ENCODE peak calls at places on chromosome 19, in eight cellular contexts. One of them, this sample, is unnamed.

GRCh38 chr19:670609-671075 is 5.5 kb upstream of the FSTL3 start:
- DNase-seq in IMR-90: no peak
- DNase-seq in cardiac muscle cell: no peak
- DNase-seq in body of pancreas: no peak
- DNase-seq in fibroblast of pulmonary artery: no peak
- DNase-seq in left ventricle myocardium inferior: no peak
- DNase-seq in brain microvascular endothelial cell: no peak
- DNase-seq in gastrocnemius medialis: no peak
- DNase-seq in this sample: no peak

GRCh38 chr19:17164644-17165043 is 50.5 kb upstream of the USE1 start:
- DNase-seq in IMR-90: no peak
- DNase-seq in cardiac muscle cell: no peak
- DNase-seq in body of pancreas: no peak
- DNase-seq in fibroblast of pulmonary artery: no peak
- DNase-seq in left ventricle myocardium inferior: no peak
- DNase-seq in brain microvascular endothelial cell: no peak
- DNase-seq in gastrocnemius medialis: no peak
- DNase-seq in this sample: no peak

GRCh38 chr19:6464070-6464873 is at the start of gene CRB3:
- DNase-seq in IMR-90: no peak
- DNase-seq in cardiac muscle cell: no peak
- DNase-seq in body of pancreas: peak; percentile 97
- DNase-seq in fibroblast of pulmonary artery: no peak
- DNase-seq in left ventricle myocardium inferior: no peak
- DNase-seq in brain microvascular endothelial cell: no peak
- DNase-seq in gastrocnemius medialis: no peak
- DNase-seq in this sample: no peak

GRCh38 chr19:7687177-7687576 is 6.5 kb downstream of the TRAPPC5 start:
- DNase-seq in IMR-90: no peak
- DNase-seq in cardiac muscle cell: no peak
- DNase-seq in body of pancreas: no peak
- DNase-seq in fibroblast of pulmonary artery: no peak
- DNase-seq in left ventricle myocardium inferior: no peak
- DNase-seq in brain microvascular endothelial cell: no peak
- DNase-seq in gastrocnemius medialis: no peak
- DNase-seq in this sample: no peak

GRCh38 chr19:7979011-7979410 is 26.4 kb downstream of the ELAVL1 start:
- DNase-seq in IMR-90: no peak
- DNase-seq in cardiac muscle cell: no peak
- DNase-seq in body of pancreas: no peak
- DNase-seq in fibroblast of pulmonary artery: no peak
- DNase-seq in left ventricle myocardium inferior: no peak
- DNase-seq in brain microvascular endothelial cell: no peak
- DNase-seq in gastrocnemius medialis: no peak
- DNase-seq in this sample: no peak

GRCh38 chr19:46426506-46427162 is 2.1 kb downstream of the PNMA8C start:
- DNase-seq in IMR-90: peak; percentile 68
- DNase-seq in cardiac muscle cell: peak; percentile 89
- DNase-seq in body of pancreas: peak; percentile 84
- DNase-seq in fibroblast of pulmonary artery: peak; percentile 83
- DNase-seq in left ventricle myocardium inferior: peak; percentile 82
- DNase-seq in brain microvascular endothelial cell: peak; percentile 56
- DNase-seq in gastrocnemius medialis: no peak
- DNase-seq in this sample: no peak

GRCh38 chr19:13817615-13818371 is 22.6 kb downstream of the ZSWIM4 start:
- DNase-seq in IMR-90: no peak
- DNase-seq in cardiac muscle cell: no peak
- DNase-seq in body of pancreas: peak; percentile 86
- DNase-seq in fibroblast of pulmonary artery: no peak
- DNase-seq in left ventricle myocardium inferior: no peak
- DNase-seq in brain microvascular endothelial cell: no peak
- DNase-seq in gastrocnemius medialis: no peak
- DNase-seq in this sample: no peak

GRCh38 chr19:1312732-1313694 is 27.3 kb downstream of the EFNA2 start:
- DNase-seq in IMR-90: peak; percentile 58
- DNase-seq in cardiac muscle cell: peak; percentile 25
- DNase-seq in body of pancreas: no peak
- DNase-seq in fibroblast of pulmonary artery: peak; percentile 25
- DNase-seq in left ventricle myocardium inferior: no peak
- DNase-seq in brain microvascular endothelial cell: peak; percentile 45
- DNase-seq in gastrocnemius medialis: no peak
- DNase-seq in this sample: peak; percentile 70

GRCh38 chr19:29326849-29327840 is 114.2 kb upstream of the UQCRFS1 start:
- DNase-seq in IMR-90: no peak
- DNase-seq in cardiac muscle cell: no peak
- DNase-seq in body of pancreas: no peak
- DNase-seq in fibroblast of pulmonary artery: no peak
- DNase-seq in left ventricle myocardium inferior: no peak
- DNase-seq in brain microvascular endothelial cell: no peak
- DNase-seq in gastrocnemius medialis: no peak
- DNase-seq in this sample: no peak

GRCh38 chr19:1163934-1164683 is 10.0 kb downstream of the SBNO2 start:
- DNase-seq in IMR-90: no peak
- DNase-seq in cardiac muscle cell: no peak
- DNase-seq in body of pancreas: no peak
- DNase-seq in fibroblast of pulmonary artery: no peak
- DNase-seq in left ventricle myocardium inferior: no peak
- DNase-seq in brain microvascular endothelial cell: no peak
- DNase-seq in gastrocnemius medialis: peak; percentile 73
- DNase-seq in this sample: no peak

GRCh38 chr19:47231215-47232054 is 436 bp upstream of the BBC3 start:
- DNase-seq in IMR-90: peak; percentile 90
- DNase-seq in cardiac muscle cell: peak; percentile 88
- DNase-seq in body of pancreas: peak; percentile 92
- DNase-seq in fibroblast of pulmonary artery: peak; percentile 85
- DNase-seq in left ventricle myocardium inferior: peak; percentile 91
- DNase-seq in brain microvascular endothelial cell: peak; percentile 83
- DNase-seq in gastrocnemius medialis: peak; percentile 70
- DNase-seq in this sample: no peak

GRCh38 chr19:16363133-16363851 is 38.7 kb downstream of the KLF2 start:
- DNase-seq in IMR-90: no peak
- DNase-seq in cardiac muscle cell: no peak
- DNase-seq in body of pancreas: peak; percentile 90
- DNase-seq in fibroblast of pulmonary artery: no peak
- DNase-seq in left ventricle myocardium inferior: no peak
- DNase-seq in brain microvascular endothelial cell: no peak
- DNase-seq in gastrocnemius medialis: no peak
- DNase-seq in this sample: no peak

GRCh38 chr19:13098291-13099072 is 4.2 kb downstream of the LYL1 start:
- DNase-seq in IMR-90: no peak
- DNase-seq in cardiac muscle cell: peak; percentile 77
- DNase-seq in body of pancreas: no peak
- DNase-seq in fibroblast of pulmonary artery: peak; percentile 40
- DNase-seq in left ventricle myocardium inferior: no peak
- DNase-seq in brain microvascular endothelial cell: no peak
- DNase-seq in gastrocnemius medialis: no peak
- DNase-seq in this sample: no peak

GRCh38 chr19:35693835-35694599 is 10.3 kb upstream of the ZBTB32 start:
- DNase-seq in IMR-90: peak; percentile 76
- DNase-seq in cardiac muscle cell: peak; percentile 88
- DNase-seq in body of pancreas: peak; percentile 93
- DNase-seq in fibroblast of pulmonary artery: peak; percentile 87
- DNase-seq in left ventricle myocardium inferior: peak; percentile 82
- DNase-seq in brain microvascular endothelial cell: peak; percentile 80
- DNase-seq in gastrocnemius medialis: peak; percentile 71
- DNase-seq in this sample: peak; percentile 33

GRCh38 chr19:16778796-16779411 is 50.3 kb upstream of the SIN3B start:
- DNase-seq in IMR-90: peak; percentile 55
- DNase-seq in cardiac muscle cell: peak; percentile 70
- DNase-seq in body of pancreas: no peak
- DNase-seq in fibroblast of pulmonary artery: peak; percentile 72
- DNase-seq in left ventricle myocardium inferior: peak; percentile 30
- DNase-seq in brain microvascular endothelial cell: peak; percentile 67
- DNase-seq in gastrocnemius medialis: no peak
- DNase-seq in this sample: no peak

GRCh38 chr19:19822148-19822429 is 539 bp upstream of the ZNF506 start:
- DNase-seq in IMR-90: no peak
- DNase-seq in cardiac muscle cell: no peak
- DNase-seq in body of pancreas: peak; percentile 28
- DNase-seq in fibroblast of pulmonary artery: no peak
- DNase-seq in left ventricle myocardium inferior: no peak
- DNase-seq in brain microvascular endothelial cell: no peak
- DNase-seq in gastrocnemius medialis: no peak
- DNase-seq in this sample: no peak

GRCh38 chr19:20325151-20325550 is 158.1 kb downstream of the ZNF486 start:
- DNase-seq in IMR-90: no peak
- DNase-seq in cardiac muscle cell: no peak
- DNase-seq in body of pancreas: no peak
- DNase-seq in fibroblast of pulmonary artery: no peak
- DNase-seq in left ventricle myocardium inferior: no peak
- DNase-seq in brain microvascular endothelial cell: no peak
- DNase-seq in gastrocnemius medialis: no peak
- DNase-seq in this sample: no peak

GRCh38 chr19:56222901-56223300 is 20.8 kb downstream of the ZSCAN5C start:
- DNase-seq in IMR-90: no peak
- DNase-seq in cardiac muscle cell: no peak
- DNase-seq in body of pancreas: no peak
- DNase-seq in fibroblast of pulmonary artery: no peak
- DNase-seq in left ventricle myocardium inferior: no peak
- DNase-seq in brain microvascular endothelial cell: no peak
- DNase-seq in gastrocnemius medialis: no peak
- DNase-seq in this sample: no peak
- TF ChIP-seq CTCF in IMR-90: no peak
- TF ChIP-seq CTCF in cardiac muscle cell: no peak
- TF ChIP-seq CTCF in body of pancreas: no peak
- TF ChIP-seq CTCF in fibroblast of pulmonary artery: no peak
- TF ChIP-seq CTCF in left ventricle myocardium inferior: no peak
- TF ChIP-seq CTCF in brain microvascular endothelial cell: no peak
- TF ChIP-seq CTCF in gastrocnemius medialis: no peak
- TF ChIP-seq CTCF in this sample: no peak

GRCh38 chr19:36915992-36916830 is at the start of the genes ZNF568 and ZNF829:
- DNase-seq in IMR-90: peak; percentile 83
- DNase-seq in cardiac muscle cell: peak; percentile 90
- DNase-seq in body of pancreas: peak; percentile 82
- DNase-seq in fibroblast of pulmonary artery: peak; percentile 89
- DNase-seq in left ventricle myocardium inferior: peak; percentile 91
- DNase-seq in brain microvascular endothelial cell: peak; percentile 90
- DNase-seq in gastrocnemius medialis: peak; percentile 76
- DNase-seq in this sample: peak; percentile 54
- H3K4me3 ChIP-seq in IMR-90: peak within 1 kb of the TSS; percentile 87
- H3K4me3 ChIP-seq in cardiac muscle cell: peak within 1 kb of the TSS; percentile 87
- H3K4me3 ChIP-seq in body of pancreas: peak within 1 kb of the TSS; percentile 96
- H3K4me3 ChIP-seq in fibroblast of pulmonary artery: peak within 1 kb of the TSS; percentile 68
- H3K4me3 ChIP-seq in left ventricle myocardium inferior: peak within 1 kb of the TSS; percentile 82
- H3K4me3 ChIP-seq in brain microvascular endothelial cell: peak within 1 kb of the TSS; percentile 86
- H3K4me3 ChIP-seq in gastrocnemius medialis: peak within 1 kb of the TSS; percentile 82
- H3K4me3 ChIP-seq in this sample: peak within 1 kb of the TSS; percentile 90

DNA sequence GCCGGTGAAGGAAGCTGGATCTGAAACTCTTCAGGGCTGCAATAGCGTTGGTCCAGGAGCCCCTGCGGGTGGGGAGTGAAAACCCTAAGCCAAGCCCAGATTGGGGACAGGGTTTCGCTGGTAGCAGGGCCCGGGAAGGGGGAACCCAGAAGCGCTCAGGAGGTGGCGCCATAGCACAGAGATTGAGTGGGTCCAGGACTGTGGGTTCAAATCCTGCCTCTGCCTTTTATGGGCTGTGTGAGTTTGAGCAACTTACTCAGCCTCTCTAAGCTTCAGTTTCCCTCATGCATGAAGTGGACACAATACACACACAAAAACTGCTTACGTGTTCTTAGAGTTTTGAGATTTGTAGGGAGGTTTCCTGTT is 8.3 kb upstream of the SYCN start:
- DNase-seq in IMR-90: no peak
- DNase-seq in cardiac muscle cell: peak; percentile 18
- DNase-seq in body of pancreas: peak; percentile 46
- DNase-seq in fibroblast of pulmonary artery: peak; percentile 21
- DNase-seq in left ventricle myocardium inferior: peak; percentile 24
- DNase-seq in brain microvascular endothelial cell: peak; percentile 12
- DNase-seq in gastrocnemius medialis: no peak
- DNase-seq in this sample: no peak
- TF ChIP-seq CTCF in IMR-90: peak; percentile 32
- TF ChIP-seq CTCF in cardiac muscle cell: peak; percentile 34
- TF ChIP-seq CTCF in body of pancreas: peak; percentile 12
- TF ChIP-seq CTCF in fibroblast of pulmonary artery: peak; percentile 29
- TF ChIP-seq CTCF in left ventricle myocardium inferior: no peak
- TF ChIP-seq CTCF in brain microvascular endothelial cell: peak; percentile 54
- TF ChIP-seq CTCF in gastrocnemius medialis: no peak
- TF ChIP-seq CTCF in this sample: peak; percentile 38

GRCh38 chr19:52995711-52996110 is 18.0 kb upstream of the ERVV-1 start:
- DNase-seq in IMR-90: no peak
- DNase-seq in cardiac muscle cell: no peak
- DNase-seq in body of pancreas: no peak
- DNase-seq in fibroblast of pulmonary artery: no peak
- DNase-seq in left ventricle myocardium inferior: no peak
- DNase-seq in brain microvascular endothelial cell: no peak
- DNase-seq in gastrocnemius medialis: no peak
- DNase-seq in this sample: no peak

GRCh38 chr19:52991484-52991883 is 22.2 kb upstream of the ERVV-1 start:
- DNase-seq in IMR-90: peak; percentile 37
- DNase-seq in cardiac muscle cell: peak; percentile 50
- DNase-seq in body of pancreas: no peak
- DNase-seq in fibroblast of pulmonary artery: peak; percentile 54
- DNase-seq in left ventricle myocardium inferior: no peak
- DNase-seq in brain microvascular endothelial cell: peak; percentile 40
- DNase-seq in gastrocnemius medialis: no peak
- DNase-seq in this sample: peak; percentile 64

GRCh38 chr19:52993342-52994178 is 20.2 kb upstream of the ERVV-1 start:
- DNase-seq in IMR-90: peak; percentile 66
- DNase-seq in cardiac muscle cell: peak; percentile 89
- DNase-seq in body of pancreas: peak; percentile 77
- DNase-seq in fibroblast of pulmonary artery: peak; percentile 83
- DNase-seq in left ventricle myocardium inferior: peak; percentile 75
- DNase-seq in brain microvascular endothelial cell: peak; percentile 81
- DNase-seq in gastrocnemius medialis: peak; percentile 17
- DNase-seq in this sample: no peak

GRCh38 chr19:52991021-52991420 is 22.7 kb upstream of the ERVV-1 start:
- DNase-seq in IMR-90: no peak
- DNase-seq in cardiac muscle cell: peak; percentile 21
- DNase-seq in body of pancreas: no peak
- DNase-seq in fibroblast of pulmonary artery: no peak
- DNase-seq in left ventricle myocardium inferior: no peak
- DNase-seq in brain microvascular endothelial cell: peak; percentile 20
- DNase-seq in gastrocnemius medialis: no peak
- DNase-seq in this sample: no peak

DNA sequence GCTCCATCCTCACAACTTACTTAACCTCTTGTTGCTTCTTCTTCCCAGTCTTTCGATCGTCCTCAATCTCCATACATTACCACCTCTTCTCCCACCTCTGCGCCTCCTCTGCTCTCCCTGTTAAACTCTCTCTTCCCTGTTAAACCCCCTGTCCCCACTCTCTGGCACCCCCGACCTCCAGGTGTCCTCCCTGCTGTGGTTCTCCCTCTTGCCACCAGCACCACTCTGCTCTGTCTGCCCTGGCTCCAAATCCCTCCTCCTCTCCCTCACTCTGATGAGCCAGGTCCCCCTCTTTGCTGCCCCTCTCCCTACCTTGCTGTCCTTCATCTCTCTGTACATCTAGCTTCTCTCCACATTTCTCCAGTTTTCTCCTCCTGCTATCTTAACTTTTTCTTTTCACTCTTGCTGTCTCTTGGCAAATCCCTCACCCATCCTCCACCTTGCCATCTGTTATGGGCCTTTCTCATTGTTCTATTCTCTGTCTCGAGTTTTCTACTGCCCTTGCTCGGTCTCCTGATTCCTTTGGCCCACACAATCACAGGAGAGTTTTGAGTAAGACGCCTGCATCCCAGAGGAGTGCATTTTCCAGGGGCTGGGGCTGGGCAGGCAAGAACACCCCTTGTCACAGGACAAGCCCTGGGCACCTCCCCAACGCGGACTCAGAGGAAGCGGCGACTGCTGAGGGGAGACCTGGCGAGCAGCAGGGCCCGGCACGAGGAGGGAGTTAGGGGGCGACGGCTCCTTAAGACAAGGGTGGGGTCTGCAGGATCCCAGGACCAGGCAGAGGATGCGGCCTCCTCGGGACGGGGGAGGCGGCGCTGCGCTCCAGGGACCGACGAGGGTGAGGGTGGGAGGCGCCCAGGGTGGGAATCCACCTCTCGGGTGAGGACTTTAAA is 21.4 kb upstream of the ERVV-1 start:
- DNase-seq in IMR-90: no peak
- DNase-seq in cardiac muscle cell: peak; percentile 23
- DNase-seq in body of pancreas: peak; percentile 11
- DNase-seq in fibroblast of pulmonary artery: peak; percentile 4
- DNase-seq in left ventricle myocardium inferior: peak; percentile 18
- DNase-seq in brain microvascular endothelial cell: peak; percentile 1
- DNase-seq in gastrocnemius medialis: no peak
- DNase-seq in this sample: no peak
- H3K4me3 ChIP-seq in IMR-90: peak overlapping the region; percentile 59
- H3K4me3 ChIP-seq in cardiac muscle cell: peak overlapping the region; percentile 72
- H3K4me3 ChIP-seq in body of pancreas: no peak overlapping the region
- H3K4me3 ChIP-seq in fibroblast of pulmonary artery: peak overlapping the region; percentile 64
- H3K4me3 ChIP-seq in left ventricle myocardium inferior: peak overlapping the region; percentile 71
- H3K4me3 ChIP-seq in brain microvascular endothelial cell: peak overlapping the region; percentile 52
- H3K4me3 ChIP-seq in gastrocnemius medialis: peak overlapping the region; percentile 59
- H3K4me3 ChIP-seq in this sample: peak overlapping the region; percentile 54

This sample was measured in retinal pigment epithelial cell.